ENCODE peak calls at places on chromosomes 16 and 17, in nine cellular contexts. One of them, this sample, is unnamed.

GRCh38 chr17:8019665-8020064 is 17.2 kb downstream of the GUCY2D start:
- DNase-seq in AG10803: no peak
- DNase-seq in SK-N-SH: no peak
- DNase-seq in tibial artery: no peak
- DNase-seq in bronchial epithelial cell: peak; percentile 91
- DNase-seq in tibial nerve: no peak
- DNase-seq in RWPE1: peak; percentile 63
- DNase-seq in esophagus squamous epithelium: no peak
- DNase-seq in OCI-LY7: no peak
- DNase-seq in this sample: peak; percentile 9

GRCh38 chr17:41589301-41589700 is 2.6 kb upstream of the KRT14 start:
- DNase-seq in OCI-LY7: no peak
- DNase-seq in RWPE1: no peak
- DNase-seq in AG10803: no peak
- DNase-seq in esophagus squamous epithelium: no peak
- DNase-seq in tibial artery: no peak
- DNase-seq in tibial nerve: no peak
- DNase-seq in SK-N-SH: no peak
- DNase-seq in bronchial epithelial cell: no peak
- DNase-seq in this sample: no peak

GRCh38 chr17:74601944-74602572 is 10.0 kb upstream of the CD300LD start:
- DNase-seq in bronchial epithelial cell: peak; percentile 22
- DNase-seq in tibial artery: no peak
- DNase-seq in AG10803: peak; percentile 34
- DNase-seq in esophagus squamous epithelium: no peak
- DNase-seq in tibial nerve: no peak
- DNase-seq in RWPE1: peak; percentile 35
- DNase-seq in OCI-LY7: peak; percentile 54
- DNase-seq in SK-N-SH: peak; percentile 68
- DNase-seq in this sample: peak; percentile 66

GRCh38 chr16:19131809-19132777 is 18.3 kb downstream of the ITPRIPL2 start:
- DNase-seq in RWPE1: no peak
- DNase-seq in SK-N-SH: no peak
- DNase-seq in OCI-LY7: no peak
- DNase-seq in bronchial epithelial cell: no peak
- DNase-seq in tibial artery: no peak
- DNase-seq in tibial nerve: no peak
- DNase-seq in esophagus squamous epithelium: no peak
- DNase-seq in AG10803: no peak
- DNase-seq in this sample: no peak

GRCh38 chr17:50943575-50943933 is 77.4 kb upstream of the TOB1 start:
- DNase-seq in AG10803: no peak
- DNase-seq in OCI-LY7: no peak
- DNase-seq in tibial artery: no peak
- DNase-seq in RWPE1: no peak
- DNase-seq in esophagus squamous epithelium: no peak
- DNase-seq in SK-N-SH: peak; percentile 78
- DNase-seq in bronchial epithelial cell: no peak
- DNase-seq in tibial nerve: peak; percentile 12
- DNase-seq in this sample: no peak

GRCh38 chr17:75843577-75844529 is at the start of gene UNC13D:
- DNase-seq in OCI-LY7: peak; percentile 57
- DNase-seq in esophagus squamous epithelium: no peak
- DNase-seq in tibial artery: no peak
- DNase-seq in bronchial epithelial cell: no peak
- DNase-seq in SK-N-SH: peak; percentile 94
- DNase-seq in RWPE1: no peak
- DNase-seq in tibial nerve: no peak
- DNase-seq in AG10803: no peak
- DNase-seq in this sample: peak; percentile 36

GRCh38 chr16:85897384-85897783 is 1.6 kb upstream of the IRF8 start:
- DNase-seq in AG10803: no peak
- DNase-seq in bronchial epithelial cell: peak; percentile 4
- DNase-seq in SK-N-SH: no peak
- DNase-seq in OCI-LY7: peak; percentile 46
- DNase-seq in tibial artery: no peak
- DNase-seq in RWPE1: no peak
- DNase-seq in tibial nerve: no peak
- DNase-seq in esophagus squamous epithelium: no peak
- DNase-seq in this sample: no peak

GRCh38 chr16:81632392-81633146 is 146.5 kb upstream of the PLCG2 start:
- DNase-seq in OCI-LY7: no peak
- DNase-seq in AG10803: peak; percentile 69
- DNase-seq in SK-N-SH: no peak
- DNase-seq in tibial nerve: no peak
- DNase-seq in RWPE1: peak; percentile 62
- DNase-seq in tibial artery: no peak
- DNase-seq in esophagus squamous epithelium: no peak
- DNase-seq in bronchial epithelial cell: peak; percentile 87
- DNase-seq in this sample: peak; percentile 83

GRCh38 chr17:63944736-63945499 is 12.8 kb upstream of the CD79B start:
- DNase-seq in SK-N-SH: no peak
- DNase-seq in tibial nerve: no peak
- DNase-seq in OCI-LY7: no peak
- DNase-seq in tibial artery: no peak
- DNase-seq in AG10803: no peak
- DNase-seq in esophagus squamous epithelium: no peak
- DNase-seq in bronchial epithelial cell: no peak
- DNase-seq in RWPE1: no peak
- DNase-seq in this sample: no peak

GRCh38 chr17:40341808-40342574 is 22.5 kb downstream of the GJD3 start:
- DNase-seq in OCI-LY7: no peak
- DNase-seq in RWPE1: peak; percentile 71
- DNase-seq in tibial nerve: peak; percentile 69
- DNase-seq in SK-N-SH: peak; percentile 93
- DNase-seq in bronchial epithelial cell: no peak
- DNase-seq in tibial artery: peak; percentile 79
- DNase-seq in esophagus squamous epithelium: no peak
- DNase-seq in AG10803: peak; percentile 46
- DNase-seq in this sample: peak; percentile 100

DNA sequence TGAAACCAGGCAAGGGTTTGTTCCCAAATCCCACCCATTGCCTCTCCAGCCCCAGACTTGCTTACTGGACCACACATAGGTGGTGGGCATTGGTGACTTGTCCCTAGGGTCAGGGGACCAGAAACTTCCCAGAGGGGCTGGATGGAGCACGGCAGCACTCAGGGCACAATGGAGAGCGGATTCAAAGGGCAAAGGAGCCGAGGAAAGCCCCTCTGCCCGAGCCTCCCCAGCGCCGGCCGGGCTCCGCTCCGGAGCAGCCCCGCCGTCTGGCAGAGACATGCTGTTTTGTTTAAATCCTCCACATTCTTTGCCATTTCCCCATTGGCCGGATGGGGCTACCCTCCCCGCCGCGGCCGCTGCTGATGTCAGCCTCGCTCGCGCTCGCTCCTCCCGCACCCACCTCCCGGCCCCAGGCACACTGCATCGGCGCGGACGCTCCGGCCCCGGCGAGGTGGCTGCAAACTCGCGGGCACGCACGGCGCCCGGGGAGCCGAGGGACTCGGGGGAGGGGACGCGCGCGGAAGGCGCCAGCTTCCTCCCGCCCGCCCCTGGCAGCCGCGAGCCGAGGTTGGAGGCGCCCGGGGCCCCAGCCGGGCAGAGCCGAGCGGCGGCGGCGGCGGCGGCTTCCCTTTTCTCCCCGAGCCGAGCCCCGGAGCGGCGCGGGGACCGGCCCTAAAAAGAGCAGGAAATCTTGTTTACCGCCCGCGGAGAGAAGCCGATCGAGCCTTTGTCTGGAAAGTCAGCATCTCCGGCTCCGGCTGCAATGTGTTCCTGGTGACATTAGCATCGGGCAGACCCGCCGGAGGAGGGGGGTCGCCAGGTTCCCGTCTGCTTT is at the start of gene PITPNC1:
- DNase-seq in tibial nerve: peak; percentile 64
- DNase-seq in OCI-LY7: peak; percentile 92
- DNase-seq in AG10803: peak; percentile 91
- DNase-seq in tibial artery: peak; percentile 83
- DNase-seq in RWPE1: peak; percentile 84
- DNase-seq in bronchial epithelial cell: peak; percentile 69
- DNase-seq in esophagus squamous epithelium: peak; percentile 34
- DNase-seq in SK-N-SH: peak; percentile 94
- DNase-seq in this sample: peak; percentile 79
- TF ChIP-seq CTCF in tibial nerve: no peak
- TF ChIP-seq CTCF in OCI-LY7: peak; percentile 35
- TF ChIP-seq CTCF in AG10803: no peak
- TF ChIP-seq CTCF in tibial artery: no peak
- TF ChIP-seq CTCF in RWPE1: no peak
- TF ChIP-seq CTCF in bronchial epithelial cell: no peak
- TF ChIP-seq CTCF in esophagus squamous epithelium: peak; percentile 8
- TF ChIP-seq CTCF in SK-N-SH: no peak
- TF ChIP-seq CTCF in this sample: no peak

GRCh38 chr17:10096556-10096955 is 101.8 kb downstream of the GAS7 start:
- DNase-seq in OCI-LY7: no peak
- DNase-seq in AG10803: no peak
- DNase-seq in bronchial epithelial cell: no peak
- DNase-seq in tibial nerve: no peak
- DNase-seq in esophagus squamous epithelium: no peak
- DNase-seq in RWPE1: no peak
- DNase-seq in SK-N-SH: no peak
- DNase-seq in tibial artery: no peak
- DNase-seq in this sample: no peak
- TF ChIP-seq CTCF in OCI-LY7: no peak
- TF ChIP-seq CTCF in AG10803: no peak
- TF ChIP-seq CTCF in bronchial epithelial cell: no peak
- TF ChIP-seq CTCF in tibial nerve: no peak
- TF ChIP-seq CTCF in esophagus squamous epithelium: no peak
- TF ChIP-seq CTCF in RWPE1: no peak
- TF ChIP-seq CTCF in SK-N-SH: no peak
- TF ChIP-seq CTCF in tibial artery: no peak
- TF ChIP-seq CTCF in this sample: no peak

DNA sequence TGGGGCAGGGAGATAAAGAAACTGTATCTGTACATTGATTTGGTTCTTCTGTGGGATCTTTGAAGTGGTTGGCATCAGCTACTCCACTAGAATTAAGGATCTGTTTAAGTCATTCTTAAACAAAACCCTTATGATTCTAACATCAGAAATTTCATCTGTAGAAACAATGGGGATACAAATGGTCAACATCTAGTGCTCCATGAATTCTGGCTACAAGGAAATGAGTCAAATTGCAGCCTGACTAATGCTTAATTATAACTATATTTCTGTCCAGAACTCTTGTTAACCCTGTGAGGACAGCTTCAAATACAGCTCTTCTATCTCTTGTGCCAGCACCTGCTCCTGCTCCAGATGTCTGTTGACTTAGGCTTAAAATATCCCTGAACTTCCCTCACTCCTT is 13.9 kb upstream of the GINS3 start:
- DNase-seq in OCI-LY7: no peak
- DNase-seq in bronchial epithelial cell: peak; percentile 32
- DNase-seq in esophagus squamous epithelium: no peak
- DNase-seq in tibial artery: no peak
- DNase-seq in tibial nerve: no peak
- DNase-seq in SK-N-SH: no peak
- DNase-seq in RWPE1: no peak
- DNase-seq in AG10803: no peak
- DNase-seq in this sample: no peak
- TF ChIP-seq CTCF in OCI-LY7: no peak
- TF ChIP-seq CTCF in bronchial epithelial cell: no peak
- TF ChIP-seq CTCF in esophagus squamous epithelium: no peak
- TF ChIP-seq CTCF in tibial artery: no peak
- TF ChIP-seq CTCF in tibial nerve: no peak
- TF ChIP-seq CTCF in SK-N-SH: no peak
- TF ChIP-seq CTCF in RWPE1: no peak
- TF ChIP-seq CTCF in AG10803: no peak
- TF ChIP-seq CTCF in this sample: no peak

GRCh38 chr17:44084131-44084538 is 13.6 kb downstream of the G6PC3 start:
- DNase-seq in OCI-LY7: peak; percentile 19
- DNase-seq in bronchial epithelial cell: no peak
- DNase-seq in RWPE1: no peak
- DNase-seq in SK-N-SH: peak; percentile 78
- DNase-seq in esophagus squamous epithelium: no peak
- DNase-seq in tibial nerve: no peak
- DNase-seq in tibial artery: no peak
- DNase-seq in AG10803: no peak
- DNase-seq in this sample: peak; percentile 62
- TF ChIP-seq CTCF in OCI-LY7: peak; percentile 69
- TF ChIP-seq CTCF in bronchial epithelial cell: peak; percentile 58
- TF ChIP-seq CTCF in RWPE1: peak; percentile 42
- TF ChIP-seq CTCF in SK-N-SH: peak; percentile 60
- TF ChIP-seq CTCF in esophagus squamous epithelium: no peak
- TF ChIP-seq CTCF in tibial nerve: no peak
- TF ChIP-seq CTCF in tibial artery: no peak
- TF ChIP-seq CTCF in AG10803: peak; percentile 39
- TF ChIP-seq CTCF in this sample: peak; percentile 77

GRCh38 chr17:68760141-68760475 is 158.9 kb upstream of the FAM20A start:
- DNase-seq in bronchial epithelial cell: no peak
- DNase-seq in tibial artery: no peak
- DNase-seq in RWPE1: no peak
- DNase-seq in tibial nerve: no peak
- DNase-seq in esophagus squamous epithelium: no peak
- DNase-seq in AG10803: no peak
- DNase-seq in OCI-LY7: no peak
- DNase-seq in SK-N-SH: no peak
- DNase-seq in this sample: no peak
- TF ChIP-seq CTCF in bronchial epithelial cell: no peak
- TF ChIP-seq CTCF in tibial artery: no peak
- TF ChIP-seq CTCF in RWPE1: peak; percentile 61
- TF ChIP-seq CTCF in tibial nerve: no peak
- TF ChIP-seq CTCF in esophagus squamous epithelium: no peak
- TF ChIP-seq CTCF in AG10803: no peak
- TF ChIP-seq CTCF in OCI-LY7: peak; percentile 45
- TF ChIP-seq CTCF in SK-N-SH: no peak
- TF ChIP-seq CTCF in this sample: no peak

GRCh38 chr17:979211-979538 is 401 bp downstream of the NXN start:
- DNase-seq in SK-N-SH: no peak
- DNase-seq in bronchial epithelial cell: no peak
- DNase-seq in esophagus squamous epithelium: no peak
- DNase-seq in tibial artery: no peak
- DNase-seq in OCI-LY7: no peak
- DNase-seq in AG10803: no peak
- DNase-seq in RWPE1: no peak
- DNase-seq in tibial nerve: no peak
- DNase-seq in this sample: no peak
- TF ChIP-seq CTCF in SK-N-SH: no peak
- TF ChIP-seq CTCF in bronchial epithelial cell: no peak
- TF ChIP-seq CTCF in esophagus squamous epithelium: no peak
- TF ChIP-seq CTCF in tibial artery: no peak
- TF ChIP-seq CTCF in OCI-LY7: no peak
- TF ChIP-seq CTCF in AG10803: no peak
- TF ChIP-seq CTCF in RWPE1: no peak
- TF ChIP-seq CTCF in tibial nerve: peak; percentile 13
- TF ChIP-seq CTCF in this sample: no peak

GRCh38 chr17:62601438-62601837 is 26.0 kb upstream of the MRC2 start:
- DNase-seq in RWPE1: no peak
- DNase-seq in esophagus squamous epithelium: no peak
- DNase-seq in tibial artery: no peak
- DNase-seq in tibial nerve: no peak
- DNase-seq in OCI-LY7: no peak
- DNase-seq in SK-N-SH: no peak
- DNase-seq in AG10803: peak; percentile 42
- DNase-seq in bronchial epithelial cell: no peak
- DNase-seq in this sample: no peak
- TF ChIP-seq CTCF in RWPE1: no peak
- TF ChIP-seq CTCF in esophagus squamous epithelium: no peak
- TF ChIP-seq CTCF in tibial artery: no peak
- TF ChIP-seq CTCF in tibial nerve: no peak
- TF ChIP-seq CTCF in OCI-LY7: no peak
- TF ChIP-seq CTCF in SK-N-SH: no peak
- TF ChIP-seq CTCF in AG10803: peak; percentile 62
- TF ChIP-seq CTCF in bronchial epithelial cell: no peak
- TF ChIP-seq CTCF in this sample: no peak

This sample was measured in Calu3.